ENCODE peak calls at places on chromosomes 11 and 22, in seven cellular contexts. Q is stimulated activated naive CD4-positive, alpha-beta T cell treated with Interleukin-2 at 50 U/mL for 16 hours; I is IMR-90; D is SW480; U is LNCaP clone FGC; K is H54; Y is non-pigmented ciliary epithelial cell. L is an unnamed sample.

GRCh38 chr11:29173660-29174062 is 843.2 kb downstream of the KCNA4 start:
- DNase-seq in Q (no peak), I (peak), D (no peak), U (no peak), K (no peak), Y (peak), L (peak)

GRCh38 chr11:48052183-48053040 is 72.1 kb downstream of the PTPRJ start:
- DNase-seq in Q (no peak), I (peak), D (no peak), U (no peak), K (peak), Y (peak), L (no peak)

GRCh38 chr11:100914415-100914814 is 215.2 kb downstream of the PGR start:
- DNase-seq in Q (no peak), I (no peak), D (no peak), U (no peak), K (no peak), Y (no peak), L (no peak)

GRCh38 chr11:74675761-74676160 is 55.5 kb downstream of the CHRDL2 start:
- DNase-seq in Q (no peak), I (no peak), D (no peak), U (no peak), K (no peak), Y (no peak), L (no peak)

GRCh38 chr22:32752868-32753520 is 48.5 kb upstream of the TIMP3 start:
- DNase-seq in Q (no peak), I (peak), D (no peak), U (no peak), K (no peak), Y (no peak), L (no peak)

GRCh38 chr11:99988105-99988907 is 698.8 kb upstream of the ARHGAP42 start:
- DNase-seq in Q (no peak), I (no peak), D (no peak), U (no peak), K (no peak), Y (no peak), L (no peak)

GRCh38 chr11:73269353-73270088 is 2.6 kb upstream of the P2RY6 start:
- DNase-seq in Q (no peak), I (no peak), D (no peak), U (no peak), K (no peak), Y (no peak), L (no peak)

GRCh38 chr11:116792869-116793475 is 1.3 kb upstream of the APOA5 start:
- DNase-seq in Q (no peak), I (peak), D (peak), U (no peak), K (no peak), Y (no peak), L (no peak)

GRCh38 chr11:32043737-32044515 is 46.9 kb upstream of the RCN1 start:
- DNase-seq in Q (no peak), I (no peak), D (no peak), U (no peak), K (no peak), Y (no peak), L (no peak)

GRCh38 chr11:123082977-123083376 is 21.0 kb upstream of the HSPA8 start:
- DNase-seq in Q (no peak), I (no peak), D (no peak), U (peak), K (no peak), Y (no peak), L (no peak)

GRCh38 chr22:22071455-22071854 is 88.9 kb upstream of the TOP3B start:
- DNase-seq in Q (no peak), I (no peak), D (no peak), U (no peak), K (no peak), Y (no peak), L (no peak)

GRCh38 chr22:25728064-25728463 is 13.9 kb upstream of the MYO18B start:
- DNase-seq in Q (no peak), I (no peak), D (no peak), U (no peak), K (no peak), Y (no peak), L (no peak)

GRCh38 chr22:32708835-32709234 is 92.7 kb upstream of the TIMP3 start:
- DNase-seq in Q (no peak), I (peak), D (no peak), U (no peak), K (no peak), Y (no peak), L (no peak)

GRCh38 chr22:39303892-39304671 is 15.3 kb downstream of the RPL3 start:
- DNase-seq in Q (no peak), I (no peak), D (no peak), U (no peak), K (no peak), Y (no peak), L (no peak)

GRCh38 chr11:3359092-3359824 is 19.7 kb downstream of the ZNF195 start:
- DNase-seq in Q (no peak), I (no peak), D (no peak), U (no peak), K (no peak), Y (no peak), L (no peak)

GRCh38 chr11:59186130-59186594 is 14.2 kb downstream of the DTX4 start:
- DNase-seq in Q (peak), I (no peak), D (peak), U (no peak), K (peak), Y (no peak), L (no peak)